ENCODE peak calls at places on chromosome 5, in eight cellular contexts. L is cardiac muscle cell; D is heart right ventricle; K is CD8-positive, alpha-beta T cell; J is H9; Z is psoas muscle; N is lower lobe of right lung; Y is suprapubic skin. B is an unnamed sample. For H3K27me3 and H3K4me1, the result is how much of the 10 kb centered on the place peaks cover.

GRCh38 chr5:36606437-36607113 is at the start of gene SLC1A3:
- DNase-seq in L (peak), D (peak), K (no peak), J (peak), Z (peak), N (peak), Y (peak), B (peak)

GRCh38 chr5:10493884-10494283 is 52.2 kb downstream of the ROPN1L start:
- DNase-seq in L (no peak), D (no peak), K (no peak), J (no peak), Z (no peak), N (no peak), Y (no peak), B (no peak)

GRCh38 chr5:59842999-59843398 is 50.5 kb downstream of the PDE4D start:
- DNase-seq in L (no peak), D (no peak), K (no peak), J (no peak), Z (no peak), N (no peak), Y (no peak), B (no peak)

GRCh38 chr5:73892806-73893205 is 266.8 kb downstream of the ARHGEF28 start:
- DNase-seq in L (no peak), D (no peak), K (no peak), J (no peak), Z (no peak), N (no peak), Y (no peak), B (no peak)

GRCh38 chr5:109694451-109694891 is 4.7 kb downstream of the MAN2A1 start:
- DNase-seq in L (no peak), D (no peak), K (no peak), J (no peak), Z (no peak), N (no peak), Y (no peak), B (no peak)

GRCh38 chr5:147965712-147966111 is 59.4 kb upstream of the C5orf46 start:
- DNase-seq in L (no peak), D (no peak), K (no peak), J (no peak), Z (no peak), N (no peak), Y (no peak), B (no peak)

GRCh38 chr5:86968311-86968753 is 299.4 kb upstream of the RASA1 start:
- DNase-seq in L (peak), D (peak), K (no peak), J (no peak), Z (peak), N (no peak), Y (no peak), B (no peak)

GRCh38 chr5:103093727-103094126 is 26.2 kb downstream of the GIN1 start:
- DNase-seq in L (no peak), D (no peak), K (no peak), J (no peak), Z (no peak), N (no peak), Y (no peak), B (no peak)

GRCh38 chr5:124675921-124676846 is 70.3 kb downstream of the ZNF608 start:
- DNase-seq in L (no peak), D (no peak), K (no peak), J (no peak), Z (no peak), N (no peak), Y (no peak), B (peak)

GRCh38 chr5:65817936-65818335 is 95.9 kb downstream of the NLN start:
- DNase-seq in L (no peak), D (no peak), K (no peak), J (no peak), Z (no peak), N (no peak), Y (no peak), B (no peak)

GRCh38 chr5:8340739-8341344 is 471.9 kb downstream of the MTRR start:
- DNase-seq in L (peak), D (no peak), K (no peak), J (no peak), Z (no peak), N (no peak), Y (no peak), B (no peak)

GRCh38 chr5:141825836-141826560 is 52.2 kb downstream of the PCDH1 start:
- DNase-seq in L (peak), D (no peak), K (no peak), J (peak), Z (no peak), N (no peak), Y (no peak), B (no peak)

GRCh38 chr5:109611505-109611904 is 78.2 kb upstream of the MAN2A1 start:
- DNase-seq in L (no peak), D (no peak), K (no peak), J (no peak), Z (no peak), N (no peak), Y (no peak), B (no peak)

GRCh38 chr5:172570594-172571334 is 70.3 kb upstream of the NEURL1B start:
- DNase-seq in L (no peak), D (no peak), K (no peak), J (no peak), Z (no peak), N (no peak), Y (no peak), B (no peak)
- H3K27me3 ChIP-seq in L (under half), D (under half), K (under half), J (under half), Z (under half), N (under half), Y (under half), B (under half)

GRCh38 chr5:1502737-1503120 is 21.0 kb downstream of the LPCAT1 start:
- DNase-seq in L (no peak), D (no peak), K (no peak), J (no peak), Z (no peak), N (no peak), Y (no peak), B (no peak)

GRCh38 chr5:1504617-1505016 is 19.1 kb downstream of the LPCAT1 start:
- DNase-seq in L (no peak), D (no peak), K (no peak), J (no peak), Z (no peak), N (no peak), Y (no peak), B (no peak)

GRCh38 chr5:1504244-1504595 is 19.5 kb downstream of the LPCAT1 start:
- DNase-seq in L (no peak), D (no peak), K (no peak), J (no peak), Z (no peak), N (no peak), Y (no peak), B (no peak)

GRCh38 chr5:1502046-1502736 is 21.6 kb downstream of the LPCAT1 start:
- DNase-seq in L (no peak), D (peak), K (peak), J (no peak), Z (peak), N (peak), Y (no peak), B (no peak)

DNA sequence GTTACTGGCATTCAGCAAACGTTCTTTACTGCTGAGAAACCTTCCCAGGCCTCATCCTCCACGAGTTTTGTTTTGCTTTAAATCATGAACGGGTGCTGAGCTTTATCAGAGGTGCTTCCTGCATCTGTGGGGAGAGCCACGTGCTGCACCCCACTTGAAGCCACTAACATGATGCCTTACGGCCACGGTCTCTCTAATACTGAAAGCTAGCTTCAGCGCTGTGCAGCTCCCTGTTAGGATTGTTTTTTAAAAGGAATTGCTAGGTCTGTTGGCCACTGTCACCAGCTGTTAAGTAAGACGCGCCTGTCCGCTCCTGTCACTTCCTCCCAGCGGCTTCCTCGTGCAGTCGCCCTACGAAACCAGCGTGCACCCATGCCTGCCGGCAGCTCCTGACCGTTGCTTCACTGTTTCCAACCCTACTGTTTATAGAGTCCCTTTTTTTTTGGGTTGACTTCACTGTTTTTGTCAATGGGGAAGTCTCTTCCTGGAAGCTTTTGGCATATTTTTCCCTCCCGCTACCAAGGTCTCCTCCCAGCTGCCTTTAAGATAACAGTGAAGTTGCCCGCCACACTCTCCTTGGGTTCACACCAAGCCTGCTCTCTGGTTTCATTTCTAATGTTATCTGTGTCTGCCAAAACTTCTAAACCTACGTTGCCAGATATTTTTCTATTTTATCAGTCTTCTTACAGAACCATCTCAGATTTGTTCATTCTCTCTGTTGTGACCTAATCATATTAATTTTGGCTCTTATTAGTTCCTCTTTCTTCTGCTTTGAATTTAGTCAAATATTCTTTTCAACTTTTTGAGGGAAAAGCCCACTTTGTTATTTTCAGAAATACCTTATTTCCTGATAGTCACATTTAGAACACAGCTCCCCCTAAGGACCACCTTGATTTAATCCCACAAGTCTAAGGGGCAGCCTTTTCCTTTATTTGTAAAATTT is 20.2 kb downstream of the LPCAT1 start:
- DNase-seq in L (no peak), D (peak), K (no peak), J (no peak), Z (peak), N (peak), Y (no peak), B (no peak)
- TF ChIP-seq CTCF in L (peak), D (no peak), K (no peak), J (peak), Z (no peak), N (no peak), Y (no peak), B (no peak)

DNA sequence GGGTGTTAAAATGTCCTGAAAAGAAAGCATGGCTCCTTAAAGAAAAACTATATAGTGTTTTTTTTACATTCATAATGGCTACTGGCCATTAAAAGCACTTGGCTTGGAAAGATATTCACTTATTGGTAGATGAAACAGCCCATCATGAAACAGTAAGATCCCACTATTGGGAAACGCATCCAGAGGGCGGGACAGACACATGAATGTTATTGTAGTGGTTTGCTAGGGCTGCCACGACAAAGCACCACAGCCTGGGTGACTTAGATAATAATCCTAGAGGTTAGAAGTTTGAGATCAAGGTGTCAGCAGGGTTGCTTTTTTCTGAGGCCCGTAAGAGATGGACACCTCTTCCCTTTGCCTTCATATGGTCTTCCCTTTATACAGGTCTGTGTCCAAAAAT is 139.4 kb upstream of the ANKH start:
- DNase-seq in L (no peak), D (no peak), K (no peak), J (no peak), Z (no peak), N (no peak), Y (no peak), B (no peak)
- H3K4me1 ChIP-seq in L (under half), D (under half), K (under half), J (under half), Z (under half), N (under half), Y (under half), B (under half)

GRCh38 chr5:61824396-61824795 is 481.6 kb upstream of the KIF2A start:
- DNase-seq in L (no peak), D (no peak), K (no peak), J (no peak), Z (no peak), N (no peak), Y (no peak), B (no peak)
- H3K27me3 ChIP-seq in L (under half), D (under half), K (under half), J (under half), Z (under half), N (under half), Y (under half), B (under half)

GRCh38 chr5:149731332-149731616 is 1.2 kb downstream of the PPARGC1B start:
- DNase-seq in L (no peak), D (no peak), K (no peak), J (no peak), Z (no peak), N (no peak), Y (no peak), B (no peak)

GRCh38 chr5:149732500-149733128 is 2.5 kb downstream of the PPARGC1B start:
- DNase-seq in L (peak), D (peak), K (no peak), J (no peak), Z (peak), N (no peak), Y (no peak), B (peak)

GRCh38 chr5:149729150-149729549 is 960 bp upstream of the PPARGC1B start:
- DNase-seq in L (no peak), D (no peak), K (no peak), J (no peak), Z (no peak), N (no peak), Y (no peak), B (no peak)

GRCh38 chr5:149731617-149732400 is 1.7 kb downstream of the PPARGC1B start:
- DNase-seq in L (peak), D (peak), K (peak), J (peak), Z (peak), N (peak), Y (peak), B (peak)

DNA sequence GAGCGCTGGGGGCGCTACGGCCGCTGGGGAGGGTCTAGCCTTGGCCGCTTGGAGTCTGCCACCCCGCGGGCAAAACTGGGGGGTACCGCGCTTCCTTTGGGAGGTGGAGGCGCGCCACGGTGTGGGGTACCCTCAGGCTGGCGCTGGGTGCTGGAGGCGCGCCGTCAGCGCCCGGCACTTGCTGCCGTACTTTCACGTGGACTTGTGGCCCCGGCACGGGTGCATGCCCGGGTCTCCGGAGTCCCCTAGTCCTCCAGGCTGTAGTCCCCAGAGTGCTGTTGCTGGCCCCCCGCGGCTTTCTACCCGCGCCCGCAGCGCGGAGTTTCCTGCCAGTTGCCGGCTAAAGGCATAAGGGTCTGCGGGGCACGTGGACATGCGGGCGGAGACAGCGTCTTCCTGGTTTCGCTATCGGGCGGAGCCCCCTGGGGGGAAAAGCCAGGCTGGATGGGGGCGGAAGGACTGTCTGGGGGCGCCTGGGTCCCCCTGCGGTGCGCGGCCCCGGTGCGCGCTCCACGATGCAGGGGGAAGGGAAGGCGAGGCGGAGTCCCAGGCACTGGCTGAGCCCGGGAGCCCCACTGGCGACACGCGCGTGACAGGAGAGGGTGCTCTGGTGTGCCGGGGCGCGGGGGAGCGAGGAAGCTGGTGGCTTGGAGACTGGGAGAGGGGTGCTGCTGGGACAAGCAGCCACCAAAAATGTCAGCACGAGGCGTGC is 666 bp downstream of the PPARGC1B start:
- DNase-seq in L (peak), D (peak), K (peak), J (peak), Z (peak), N (peak), Y (no peak), B (peak)
- TF ChIP-seq CTCF in L (no peak), D (no peak), K (no peak), J (no peak), Z (no peak), N (no peak), Y (no peak), B (no peak)

GRCh38 chr5:135486679-135487395 is 34.7 kb upstream of the TIFAB start:
- DNase-seq in L (no peak), D (no peak), K (no peak), J (no peak), Z (no peak), N (no peak), Y (no peak), B (no peak)

GRCh38 chr5:135487839-135488514 is 35.8 kb upstream of the TIFAB start:
- DNase-seq in L (no peak), D (no peak), K (no peak), J (no peak), Z (no peak), N (no peak), Y (no peak), B (no peak)

GRCh38 chr5:135490245-135491037 is 38.3 kb upstream of the TIFAB start:
- DNase-seq in L (peak), D (no peak), K (no peak), J (no peak), Z (no peak), N (no peak), Y (no peak), B (no peak)

GRCh38 chr5:135489466-135490244 is 37.5 kb upstream of the TIFAB start:
- DNase-seq in L (peak), D (no peak), K (no peak), J (peak), Z (no peak), N (no peak), Y (no peak), B (no peak)

DNA sequence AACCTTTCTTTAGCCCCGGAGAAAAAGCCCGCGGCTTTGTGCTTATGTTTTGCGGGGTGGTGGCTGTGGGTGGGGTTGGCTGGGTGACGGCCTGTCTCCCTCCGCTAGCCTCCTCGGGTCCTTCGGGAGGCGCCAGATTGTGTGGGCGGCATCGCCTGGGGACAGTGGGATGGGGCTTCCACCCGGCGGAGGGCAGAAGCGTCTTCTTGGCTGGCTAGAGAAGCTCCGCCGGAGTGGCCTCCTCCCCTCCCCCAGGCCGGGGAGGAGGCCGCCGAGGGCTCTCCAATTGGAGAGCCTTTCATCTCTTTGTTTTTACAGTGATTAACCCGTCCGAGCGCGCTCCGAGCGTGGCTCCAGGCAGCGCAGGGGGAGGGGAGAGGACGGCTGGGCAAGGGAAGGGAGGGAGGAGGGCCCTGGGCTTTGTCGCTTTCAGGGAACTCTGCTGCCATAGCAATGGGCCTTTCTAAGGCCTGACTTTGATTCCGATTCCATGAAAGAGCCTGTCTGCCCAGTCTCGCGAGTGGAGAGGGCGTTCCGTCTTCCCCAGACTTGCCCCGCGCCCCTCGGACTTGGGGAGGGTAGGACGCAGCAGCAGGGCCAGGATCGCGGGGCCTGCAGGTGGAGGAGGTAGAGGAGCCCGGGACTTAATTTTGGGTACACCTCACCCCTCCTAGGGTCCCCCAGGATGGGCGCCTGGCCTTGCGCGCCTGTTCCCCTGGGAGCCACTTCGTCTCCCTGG is 36.7 kb upstream of the TIFAB start:
- DNase-seq in L (peak), D (no peak), K (no peak), J (peak), Z (no peak), N (no peak), Y (no peak), B (no peak)
- H3K4me1 ChIP-seq in L (under half), D (under half), K (under half), J (under half), Z (under half), N (under half), Y (under half), B (under half)

GRCh38 chr5:1002271-1002546 is 6.4 kb upstream of the NKD2 start:
- DNase-seq in L (no peak), D (no peak), K (no peak), J (no peak), Z (no peak), N (no peak), Y (no peak), B (no peak)
- H3K27me3 ChIP-seq in L (under half), D (under half), K (under half), J (under half), Z (under half), N (under half), Y (under half), B (under half)

B was measured in uterus.